ENCODE peak calls at places on chromosomes 4 and X, in ten cellular contexts. F, Y, E, W, X, N, L, A, B and Z are unnamed samples.

GRCh38 chrX:153829799-153830631 is at the start of gene PDZD4:
- DNase-seq in F (no peak), Y (no peak), E (no peak), W (no peak), X (no peak), N (no peak), L (no peak), A (no peak), B (no peak), Z (peak)

GRCh38 chrX:137031517-137032377 is 2.0 kb downstream of the GPR101 start:
- DNase-seq in F (peak), Y (no peak), E (no peak), W (no peak), X (peak), N (peak), L (no peak), A (peak), B (peak), Z (peak)

GRCh38 chr4:114378306-114378903 is 220.2 kb upstream of the UGT8 start:
- DNase-seq in F (peak), Y (no peak), E (no peak), W (no peak), X (peak), N (peak), L (no peak), A (no peak), B (no peak), Z (no peak)

GRCh38 chr4:53908661-53909078 is 155.7 kb downstream of the CHIC2 start:
- DNase-seq in F (peak), Y (no peak), E (no peak), W (peak), X (peak), N (peak), L (no peak), A (no peak), B (no peak), Z (peak)

GRCh38 chrX:72712094-72712755 is 1.9 kb downstream of the PHKA1 start:
- DNase-seq in F (no peak), Y (no peak), E (no peak), W (no peak), X (peak), N (peak), L (no peak), A (no peak), B (no peak), Z (no peak)

GRCh38 chrX:152943826-152944225 is 46.0 kb downstream of the ZNF185 start:
- DNase-seq in F (no peak), Y (no peak), E (no peak), W (no peak), X (no peak), N (no peak), L (no peak), A (no peak), B (no peak), Z (no peak)

GRCh38 chr4:108427946-108428345 is 192.4 kb upstream of the RPL34 start:
- DNase-seq in F (no peak), Y (no peak), E (no peak), W (no peak), X (no peak), N (peak), L (no peak), A (no peak), B (no peak), Z (no peak)

GRCh38 chrX:56797966-56798711 is 69.1 kb downstream of the NBDY start:
- DNase-seq in F (peak), Y (no peak), E (peak), W (no peak), X (peak), N (no peak), L (peak), A (no peak), B (no peak), Z (no peak)

GRCh38 chr4:82899339-82899738 is 1.2 kb upstream of the THAP9 start:
- DNase-seq in F (no peak), Y (no peak), E (no peak), W (peak), X (peak), N (no peak), L (no peak), A (no peak), B (no peak), Z (no peak)

GRCh38 chr4:169249214-169249973 is 21.4 kb downstream of the SH3RF1 start:
- DNase-seq in F (no peak), Y (no peak), E (no peak), W (no peak), X (peak), N (peak), L (no peak), A (no peak), B (no peak), Z (no peak)

GRCh38 chr4:99361268-99361922 is 8.8 kb upstream of the ADH1C start:
- DNase-seq in F (no peak), Y (no peak), E (no peak), W (no peak), X (no peak), N (no peak), L (no peak), A (no peak), B (no peak), Z (no peak)

GRCh38 chr4:98653890-98654867 is 4.2 kb downstream of the TSPAN5 start:
- DNase-seq in F (peak), Y (no peak), E (no peak), W (no peak), X (peak), N (peak), L (no peak), A (no peak), B (no peak), Z (no peak)

GRCh38 chrX:40175416-40176255 is 77.9 kb upstream of the BCOR start:
- DNase-seq in F (no peak), Y (peak), E (peak), W (peak), X (peak), N (no peak), L (no peak), A (peak), B (peak), Z (peak)

GRCh38 chr4:1714303-1715001 is 2.3 kb upstream of the SLBP start:
- DNase-seq in F (no peak), Y (no peak), E (no peak), W (peak), X (no peak), N (no peak), L (no peak), A (no peak), B (no peak), Z (no peak)

GRCh38 chr4:1279253-1279652 is 10.4 kb upstream of the MAEA start:
- DNase-seq in F (no peak), Y (no peak), E (peak), W (no peak), X (no peak), N (no peak), L (no peak), A (no peak), B (no peak), Z (no peak)

GRCh38 chr4:126318376-126318775 is 1003.6 kb downstream of the FAT4 start:
- DNase-seq in F (no peak), Y (no peak), E (no peak), W (no peak), X (no peak), N (no peak), L (no peak), A (no peak), B (no peak), Z (no peak)

GRCh38 chr4:41935652-41936021 is 408 bp downstream of the TMEM33 start:
- DNase-seq in F (peak), Y (no peak), E (no peak), W (peak), X (peak), N (peak), L (no peak), A (no peak), B (no peak), Z (peak)

GRCh38 chr4:156915216-156915615 is 56.4 kb downstream of the PDGFC start:
- DNase-seq in F (no peak), Y (no peak), E (no peak), W (no peak), X (no peak), N (no peak), L (no peak), A (no peak), B (no peak), Z (no peak)

GRCh38 chr4:159360549-159360948 is 257.7 kb downstream of the RAPGEF2 start:
- DNase-seq in F (peak), Y (no peak), E (no peak), W (no peak), X (peak), N (peak), L (no peak), A (no peak), B (no peak), Z (no peak)

GRCh38 chrX:10636337-10636736 is 16.0 kb upstream of the MID1 start:
- DNase-seq in F (peak), Y (no peak), E (no peak), W (no peak), X (peak), N (peak), L (no peak), A (no peak), B (no peak), Z (no peak)

GRCh38 chrX:23907496-23908218 is at the start of the genes APOO and CXorf58:
- DNase-seq in F (peak), Y (peak), E (peak), W (peak), X (peak), N (peak), L (peak), A (peak), B (peak), Z (peak)

GRCh38 chr4:26052663-26053534 is 138.9 kb downstream of the SMIM20 start:
- DNase-seq in F (no peak), Y (no peak), E (peak), W (no peak), X (no peak), N (no peak), L (no peak), A (no peak), B (no peak), Z (no peak)

GRCh38 chr4:1990348-1990645 is 18.5 kb downstream of the NELFA start:
- DNase-seq in F (no peak), Y (no peak), E (peak), W (no peak), X (no peak), N (no peak), L (peak), A (no peak), B (no peak), Z (no peak)

GRCh38 chrX:108736509-108737479 is at the start of gene IRS4:
- DNase-seq in F (no peak), Y (no peak), E (no peak), W (no peak), X (peak), N (no peak), L (no peak), A (peak), B (no peak), Z (peak)

GRCh38 chr4:82422616-82423015 is 7.6 kb downstream of the HNRNPDL start:
- DNase-seq in F (no peak), Y (no peak), E (no peak), W (no peak), X (no peak), N (no peak), L (no peak), A (no peak), B (no peak), Z (no peak)

GRCh38 chr4:68209003-68209402 is 36.5 kb downstream of the TMPRSS11B start:
- DNase-seq in F (peak), Y (no peak), E (no peak), W (no peak), X (no peak), N (no peak), L (no peak), A (no peak), B (no peak), Z (no peak)

GRCh38 chrX:16212024-16212423 is 44.7 kb downstream of the MAGEB17 start:
- DNase-seq in F (peak), Y (no peak), E (no peak), W (no peak), X (no peak), N (peak), L (no peak), A (no peak), B (no peak), Z (no peak)

GRCh38 chrX:154506483-154507332 is 9.3 kb downstream of the FAM3A start:
- DNase-seq in F (no peak), Y (no peak), E (no peak), W (no peak), X (no peak), N (no peak), L (no peak), A (no peak), B (no peak), Z (no peak)

GRCh38 chr4:134668237-134668636 is 466.6 kb upstream of the PABPC4L start:
- DNase-seq in F (peak), Y (no peak), E (no peak), W (no peak), X (no peak), N (no peak), L (no peak), A (no peak), B (no peak), Z (no peak)

GRCh38 chr4:1048781-1049590 is 37.6 kb downstream of the FGFRL1 start:
- DNase-seq in F (no peak), Y (no peak), E (peak), W (no peak), X (no peak), N (no peak), L (peak), A (no peak), B (no peak), Z (no peak)

GRCh38 chr4:126404549-126404948 is 1089.8 kb downstream of the FAT4 start:
- DNase-seq in F (no peak), Y (no peak), E (no peak), W (no peak), X (no peak), N (peak), L (no peak), A (no peak), B (no peak), Z (no peak)

GRCh38 chrX:46653482-46653881 is 79.9 kb downstream of the CHST7 start:
- DNase-seq in F (peak), Y (no peak), E (no peak), W (peak), X (peak), N (peak), L (no peak), A (no peak), B (no peak), Z (no peak)

GRCh38 chr4:155722816-155723499 is 35.9 kb upstream of the GUCY1B1 start:
- DNase-seq in F (no peak), Y (no peak), E (no peak), W (no peak), X (no peak), N (peak), L (no peak), A (no peak), B (no peak), Z (no peak)

GRCh38 chr4:105966046-105966445 is 70.8 kb downstream of the NPNT start:
- DNase-seq in F (peak), Y (no peak), E (no peak), W (no peak), X (peak), N (peak), L (no peak), A (no peak), B (no peak), Z (no peak)

GRCh38 chr4:112523764-112524505 is 8.0 kb upstream of the NEUROG2 start:
- DNase-seq in F (peak), Y (peak), E (no peak), W (peak), X (peak), N (no peak), L (no peak), A (peak), B (peak), Z (peak)

GRCh38 chr4:93834371-93835066 is 6.0 kb downstream of the ATOH1 start:
- DNase-seq in F (no peak), Y (no peak), E (no peak), W (no peak), X (no peak), N (no peak), L (no peak), A (peak), B (no peak), Z (no peak)

GRCh38 chr4:2330119-2331042 is 68.5 kb upstream of the MXD4 start:
- DNase-seq in F (peak), Y (no peak), E (no peak), W (no peak), X (peak), N (peak), L (no peak), A (no peak), B (no peak), Z (no peak)

GRCh38 chrX:74458738-74459137 is 37.4 kb downstream of the SLC16A2 start:
- DNase-seq in F (peak), Y (no peak), E (no peak), W (no peak), X (peak), N (peak), L (no peak), A (no peak), B (no peak), Z (no peak)
- TF ChIP-seq CTCF in F (peak), Y (no peak), E (no peak), W (no peak), X (no peak), N (peak), L (no peak), A (no peak), B (no peak), Z (no peak)

GRCh38 chr4:7926822-7927221 is 12.8 kb downstream of the AFAP1 start:
- DNase-seq in F (no peak), Y (no peak), E (peak), W (no peak), X (no peak), N (no peak), L (no peak), A (no peak), B (no peak), Z (no peak)

GRCh38 chr4:7928711-7929505 is 10.8 kb downstream of the AFAP1 start:
- DNase-seq in F (peak), Y (no peak), E (peak), W (no peak), X (peak), N (no peak), L (no peak), A (no peak), B (no peak), Z (no peak)

GRCh38 chr4:7933631-7934510 is 5.8 kb downstream of the AFAP1 start:
- DNase-seq in F (peak), Y (no peak), E (peak), W (no peak), X (peak), N (peak), L (no peak), A (no peak), B (no peak), Z (no peak)

GRCh38 chr4:7932333-7932732 is 7.3 kb downstream of the AFAP1 start:
- DNase-seq in F (no peak), Y (no peak), E (no peak), W (no peak), X (no peak), N (no peak), L (no peak), A (no peak), B (no peak), Z (no peak)

DNA sequence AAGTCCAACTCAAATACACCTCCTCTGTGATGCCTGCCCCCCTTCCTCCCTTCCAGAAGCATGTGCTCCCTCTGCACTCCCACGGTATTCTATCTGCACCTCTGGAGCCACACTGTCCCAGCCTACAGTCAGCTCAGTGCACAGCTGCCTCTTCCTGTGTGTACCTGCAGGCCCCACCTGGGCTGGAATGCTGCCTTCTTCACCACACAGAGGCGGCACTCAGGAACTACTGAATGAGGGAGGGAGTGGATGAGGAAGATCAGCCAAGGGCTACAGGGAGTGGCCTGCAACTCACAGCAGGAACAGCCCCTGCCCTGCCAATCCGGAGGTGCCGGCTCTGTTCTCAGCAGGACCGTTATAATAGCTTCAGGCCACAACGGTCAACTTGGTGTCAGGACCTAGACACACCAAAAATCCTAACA is 10.1 kb downstream of the AFAP1 start:
- DNase-seq in F (peak), Y (no peak), E (peak), W (no peak), X (peak), N (no peak), L (no peak), A (no peak), B (no peak), Z (no peak)
- TF ChIP-seq CTCF in F (no peak), Y (no peak), E (no peak), W (no peak), X (no peak), N (no peak), L (no peak), A (no peak), B (no peak), Z (no peak)

GRCh38 chr4:152705918-152706317 is 26.1 kb upstream of the TMEM154 start:
- DNase-seq in F (no peak), Y (no peak), E (no peak), W (no peak), X (no peak), N (no peak), L (no peak), A (no peak), B (no peak), Z (no peak)
- TF ChIP-seq CTCF in F (no peak), Y (no peak), E (no peak), W (peak), X (no peak), N (no peak), L (no peak), A (peak), B (no peak), Z (no peak)

GRCh38 chr4:184248216-184248615 is 30.5 kb upstream of the ENPP6 start:
- DNase-seq in F (peak), Y (no peak), E (no peak), W (no peak), X (peak), N (no peak), L (no peak), A (no peak), B (no peak), Z (no peak)

GRCh38 chr4:184253072-184253420 is 35.4 kb upstream of the ENPP6 start:
- DNase-seq in F (no peak), Y (no peak), E (no peak), W (no peak), X (no peak), N (no peak), L (no peak), A (no peak), B (no peak), Z (no peak)

GRCh38 chr4:184252136-184253071 is 34.7 kb upstream of the ENPP6 start:
- DNase-seq in F (no peak), Y (no peak), E (no peak), W (no peak), X (no peak), N (no peak), L (no peak), A (no peak), B (no peak), Z (no peak)

GRCh38 chr4:184250795-184251679 is 33.4 kb upstream of the ENPP6 start:
- DNase-seq in F (peak), Y (no peak), E (no peak), W (peak), X (peak), N (peak), L (no peak), A (no peak), B (no peak), Z (peak)

GRCh38 chr4:184251680-184252000 is 34.0 kb upstream of the ENPP6 start:
- DNase-seq in F (no peak), Y (no peak), E (no peak), W (no peak), X (no peak), N (no peak), L (no peak), A (no peak), B (no peak), Z (no peak)
- TF ChIP-seq CTCF in F (no peak), Y (no peak), E (no peak), W (no peak), X (no peak), N (no peak), L (no peak), A (no peak), B (no peak), Z (no peak)

GRCh38 chr4:166622425-166622977 is 611.8 kb downstream of the SPOCK3 start:
- DNase-seq in F (peak), Y (no peak), E (no peak), W (no peak), X (no peak), N (no peak), L (no peak), A (no peak), B (no peak), Z (no peak)

DNA sequence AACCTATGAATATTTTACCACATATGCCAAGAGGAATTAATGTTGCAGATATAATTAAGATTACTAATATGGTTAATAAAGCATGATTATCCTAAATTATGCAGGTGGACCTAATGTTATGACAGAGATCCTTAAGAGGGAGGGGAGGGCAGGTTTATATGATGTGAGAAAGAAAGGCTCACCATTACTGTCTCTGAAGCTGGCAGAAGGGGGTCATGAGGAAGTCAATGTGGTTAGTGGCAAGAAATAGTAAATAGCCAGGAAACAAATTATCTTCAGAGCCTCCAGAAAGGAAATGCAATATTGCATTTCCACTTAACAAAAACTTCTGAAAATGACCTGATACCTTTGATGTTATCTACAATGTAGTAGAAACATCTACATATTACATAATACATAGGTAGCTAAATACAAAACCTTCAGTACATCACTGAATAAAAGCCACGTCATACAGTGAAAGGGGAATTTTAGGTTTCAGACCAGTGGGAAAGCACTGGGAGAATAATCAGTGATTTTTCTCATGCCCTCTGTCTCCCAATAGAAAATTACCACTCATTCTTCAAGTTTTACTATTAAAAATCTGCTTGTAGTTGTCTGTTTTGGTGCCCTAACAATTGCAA is 609.2 kb downstream of the SPOCK3 start:
- DNase-seq in F (no peak), Y (no peak), E (no peak), W (no peak), X (no peak), N (no peak), L (no peak), A (no peak), B (no peak), Z (no peak)
- TF ChIP-seq CTCF in F (no peak), Y (no peak), E (no peak), W (no peak), X (no peak), N (no peak), L (no peak), A (no peak), B (no peak), Z (no peak)